ENCODE peak calls at places on chromosome 5, in four cellular contexts. J, B, W and X are unnamed samples.

GRCh38 chr5:160635046-160635445 is 213.4 kb downstream of the PTTG1 start:
- DNase-seq in W (peak; percentile 23), B (no peak), J (no peak), X (no peak)

GRCh38 chr5:179239256-179240135 is 105.8 kb downstream of the ADAMTS2 start:
- DNase-seq in J (no peak), W (no peak), B (no peak), X (no peak)

GRCh38 chr5:51559390-51559789 is 176.1 kb downstream of the ISL1 start:
- DNase-seq in B (no peak), W (no peak), J (no peak), X (no peak)

GRCh38 chr5:170254056-170254455 is 21.3 kb downstream of the C5orf58 start:
- DNase-seq in B (no peak), W (no peak), J (peak; percentile 49), X (no peak)

GRCh38 chr5:1053391-1054017 is 44.9 kb downstream of the NKD2 start:
- DNase-seq in B (no peak), W (no peak), J (no peak), X (no peak)

GRCh38 chr5:10653751-10654400 is 90.0 kb downstream of the ANKRD33B start:
- DNase-seq in B (no peak), W (no peak), J (no peak), X (no peak)

GRCh38 chr5:139215176-139215975 is 17.2 kb upstream of the SIL1 start:
- DNase-seq in B (peak; percentile 90), W (no peak), J (no peak), X (no peak)

GRCh38 chr5:171521679-171522078 is 102.2 kb downstream of the FGF18 start:
- DNase-seq in J (no peak), W (no peak), B (no peak), X (no peak)

GRCh38 chr5:160539431-160539830 is 117.8 kb downstream of the PTTG1 start:
- DNase-seq in J (no peak), B (no peak), W (no peak), X (no peak)

GRCh38 chr5:110096419-110096818 is 406.7 kb downstream of the MAN2A1 start:
- DNase-seq in W (no peak), B (no peak), J (no peak), X (no peak)

GRCh38 chr5:90408571-90409317 is 812 bp downstream of the CETN3 start:
- DNase-seq in W (peak; percentile 0), B (no peak), J (peak; percentile 4), X (no peak)

GRCh38 chr5:23494558-23494957 is 12.9 kb upstream of the PRDM9 start:
- DNase-seq in W (no peak), J (no peak), B (no peak), X (no peak)

GRCh38 chr5:134581241-134581981 is 51.2 kb downstream of the SAR1B start:
- DNase-seq in W (no peak), J (no peak), B (no peak), X (no peak)

GRCh38 chr5:103259705-103260355 is 1.3 kb downstream of the MACIR start:
- DNase-seq in W (peak; percentile 19), B (no peak), J (no peak), X (no peak)

GRCh38 chr5:56734066-56734766 is 81.1 kb upstream of the MAP3K1 start:
- DNase-seq in B (no peak), W (no peak), J (no peak), X (no peak)

GRCh38 chr5:78542321-78542840 is 106.2 kb downstream of the LHFPL2 start:
- DNase-seq in W (no peak), J (no peak), B (no peak), X (no peak)

GRCh38 chr5:38837416-38837815 is 8.4 kb upstream of the OSMR start:
- DNase-seq in W (no peak), J (no peak), B (no peak), X (no peak)

GRCh38 chr5:76622973-76623596 is at the start of gene F2RL2:
- DNase-seq in W (no peak), J (no peak), B (peak; percentile 75), X (no peak)

GRCh38 chr5:8184455-8185063 is 315.6 kb downstream of the MTRR start:
- DNase-seq in W (peak; percentile 20), J (no peak), B (no peak), X (no peak)

GRCh38 chr5:97838214-97838613 is 655.2 kb upstream of the RIOK2 start:
- DNase-seq in W (no peak), B (peak; percentile 96), J (peak; percentile 58), X (peak; percentile 48)

GRCh38 chr5:17511775-17512325 is 6.3 kb upstream of the TAF11L3 start:
- DNase-seq in J (no peak), B (no peak), W (no peak), X (no peak)

DNA sequence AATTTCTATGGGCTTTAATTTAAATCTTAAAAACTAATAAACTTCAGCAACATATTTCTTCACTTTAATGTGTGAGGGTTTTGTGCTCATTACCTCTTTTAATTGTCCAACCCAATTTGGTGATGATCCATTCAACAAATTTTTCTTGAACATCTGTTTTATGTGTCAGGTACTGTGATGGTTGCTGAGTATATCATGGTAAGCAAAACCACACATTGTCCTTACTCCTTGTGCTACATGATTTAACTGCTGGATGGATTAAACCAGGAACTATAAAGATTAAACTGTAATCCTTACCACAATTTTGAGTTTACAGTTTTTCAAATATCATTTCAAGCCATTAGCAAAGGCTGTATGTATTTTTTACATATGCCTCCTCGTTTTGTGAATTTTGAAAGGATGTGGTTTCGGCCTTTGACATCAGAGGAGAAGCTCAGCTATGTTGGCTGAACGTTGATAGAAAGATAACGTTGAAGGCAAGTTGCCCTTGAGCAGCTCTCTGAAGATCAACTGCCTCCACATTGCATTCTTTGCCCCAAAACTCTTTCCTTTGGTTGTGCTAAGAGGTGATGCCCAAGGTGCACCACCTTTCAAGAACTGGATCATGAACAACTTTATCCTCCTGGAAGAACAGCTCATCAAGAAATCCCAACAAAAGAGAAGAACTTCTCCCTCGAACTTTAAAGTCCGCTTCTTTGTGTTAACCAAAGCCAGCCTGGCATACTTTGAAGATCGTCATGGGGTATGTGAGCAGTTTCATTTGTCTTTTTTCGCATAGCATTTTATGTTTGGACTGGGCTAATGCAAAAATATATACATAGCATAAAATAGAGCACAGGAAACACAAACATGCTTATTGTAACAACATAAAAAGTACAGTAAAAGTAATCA is at the start of gene ITK:
- DNase-seq in W (no peak), B (no peak), J (no peak), X (no peak)
- TF ChIP-seq POLR2A in W (no peak), B (no peak), J (no peak), X (no peak)

GRCh38 chr5:64690417-64691151 is at the start of gene SHISAL2B:
- DNase-seq in B (peak; percentile 10), J (no peak), W (no peak), X (no peak)
- TF ChIP-seq EZH2 in B (peak; percentile 75), J (no peak), W (no peak), X (no peak)

GRCh38 chr5:87560528-87560927 is 147.8 kb upstream of the CCNH start:
- DNase-seq in J (no peak), W (no peak), B (no peak), X (no peak)

GRCh38 chr5:87562068-87562467 is 149.3 kb upstream of the CCNH start:
- DNase-seq in B (no peak), W (no peak), J (no peak), X (no peak)
- TF ChIP-seq POLR2A in B (no peak), W (no peak), J (no peak), X (no peak)

DNA sequence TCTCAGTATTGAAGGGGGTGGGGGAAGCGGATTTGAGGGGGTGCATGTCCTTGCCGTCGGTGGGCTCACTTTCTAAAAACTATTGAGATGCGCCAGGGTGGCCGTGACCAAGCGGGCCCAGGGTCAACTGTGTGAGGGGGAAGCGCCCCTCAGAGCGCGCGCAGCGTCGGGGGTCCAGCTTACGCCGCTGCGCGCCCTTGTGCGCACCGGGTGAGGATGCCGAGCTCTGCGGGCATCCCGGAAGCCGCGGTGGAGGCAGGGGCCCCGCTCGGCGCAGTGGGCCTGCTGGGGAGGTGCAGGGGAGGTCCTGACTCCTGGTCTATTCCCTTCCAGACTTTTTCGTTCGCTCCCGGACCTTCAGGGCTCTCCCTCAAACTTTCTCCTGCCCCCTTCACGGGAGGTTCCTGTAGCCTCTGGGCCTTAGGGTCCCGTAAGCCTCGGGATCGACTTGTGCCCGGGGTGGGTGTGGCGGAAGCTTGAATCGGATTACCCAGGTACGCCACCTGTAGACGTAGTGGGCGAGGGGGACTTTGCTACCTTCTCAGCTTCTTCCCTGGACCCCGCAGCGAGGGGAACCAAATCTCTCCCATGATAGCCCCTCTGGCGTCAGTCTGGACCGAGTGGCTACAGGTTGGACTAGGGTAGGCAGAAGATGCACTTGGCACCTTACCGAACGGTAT is 2.5 kb upstream of the PRDM6 start:
- DNase-seq in W (no peak), B (no peak), J (no peak), X (no peak)
- TF ChIP-seq EZH2 in W (no peak), B (peak; percentile 64), J (no peak), X (no peak)

GRCh38 chr5:69418559-69418958 is 3.6 kb downstream of the MARVELD2 start:
- DNase-seq in J (no peak), B (no peak), W (no peak), X (no peak)

GRCh38 chr5:69415584-69415958 is 655 bp downstream of the MARVELD2 start:
- DNase-seq in J (no peak), B (peak; percentile 8), W (peak; percentile 5), X (peak; percentile 7)

GRCh38 chr5:69416699-69417098 is 1.8 kb downstream of the MARVELD2 start:
- DNase-seq in B (no peak), W (no peak), J (no peak), X (no peak)

GRCh38 chr5:69416180-69416579 is 1.3 kb downstream of the MARVELD2 start:
- DNase-seq in J (no peak), B (no peak), W (no peak), X (no peak)

GRCh38 chr5:69414885-69415583 is at the start of gene MARVELD2:
- DNase-seq in J (no peak), B (peak; percentile 63), W (peak; percentile 81), X (peak; percentile 77)
- TF ChIP-seq POLR2A in J (no peak), B (no peak), W (peak; percentile 70), X (peak; percentile 60)

DNA sequence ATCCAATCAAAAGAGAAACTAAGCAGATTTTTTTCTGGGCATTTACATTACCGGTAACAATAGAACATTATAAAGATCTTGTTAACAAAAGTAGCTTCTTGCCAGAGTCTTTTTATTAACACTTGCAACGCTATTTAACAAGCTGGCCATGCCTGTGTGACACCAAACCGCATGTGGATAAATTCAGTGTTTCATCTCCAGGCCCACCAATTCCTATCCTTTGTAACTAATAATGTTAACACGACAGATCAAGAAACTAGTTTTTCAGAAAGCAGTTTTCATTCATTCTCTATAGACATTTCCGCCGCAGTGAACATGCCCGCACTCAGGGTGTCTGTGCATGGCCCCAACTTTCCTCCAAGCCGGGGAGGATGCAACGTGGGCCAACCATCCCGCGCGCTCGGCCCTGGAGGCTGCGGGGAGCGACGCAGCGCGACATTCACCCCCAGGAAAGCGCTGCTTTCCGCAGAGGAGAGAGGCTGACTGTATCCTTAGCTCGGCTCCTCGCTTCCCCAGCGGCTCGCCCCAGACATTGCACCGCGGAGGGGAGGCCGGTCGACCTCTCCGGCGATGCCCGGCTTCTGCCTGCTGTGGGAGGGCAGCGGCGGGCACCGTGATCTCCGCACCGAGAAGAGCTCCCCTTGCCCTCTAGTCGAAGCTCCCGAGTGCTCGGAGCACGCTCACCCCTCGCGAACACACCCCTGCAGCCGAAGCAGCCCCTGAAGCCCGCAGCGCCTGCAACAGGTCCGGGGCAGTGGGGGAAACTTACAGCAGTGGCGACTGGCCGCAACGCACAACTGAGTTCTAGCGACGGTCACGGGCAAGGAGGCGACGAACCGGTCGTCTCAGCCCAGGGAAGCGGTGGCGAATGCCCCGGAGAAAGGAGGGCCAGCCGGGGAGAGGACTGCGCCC is 734 bp downstream of the ENC1 start:
- DNase-seq in W (no peak), J (no peak), B (peak; percentile 57), X (no peak)
- TF ChIP-seq EZH2 in W (no peak), J (no peak), B (no peak), X (no peak)